ENCODE peak calls at places on chromosomes 5 and 9, in eight cellular contexts. S, T, E, O, Q, D, L and P are unnamed samples.

GRCh38 chr5:157912621-157913325 is 53.8 kb upstream of the CLINT1 start:
- DNase-seq in D (no peak), S (no peak), T (no peak), L (no peak), O (no peak), E (no peak), Q (no peak), P (no peak)

GRCh38 chr5:105587963-105588662 is 2025.5 kb upstream of the NUDT12 start:
- DNase-seq in D (no peak), O (no peak), T (no peak), L (no peak), E (no peak), S (no peak), Q (no peak), P (no peak)

GRCh38 chr5:418681-419121 is 24.3 kb upstream of the EXOC3 start:
- DNase-seq in L (peak; percentile 52), T (no peak), D (no peak), O (peak; percentile 79), Q (no peak), E (no peak), S (no peak), P (no peak)

GRCh38 chr5:180977852-180978251 is 10.8 kb upstream of the BTNL3 start:
- DNase-seq in O (no peak), Q (no peak), S (no peak), L (no peak), D (no peak), E (no peak), T (no peak), P (no peak)

GRCh38 chr5:39541920-39542319 is 117.1 kb upstream of the DAB2 start:
- DNase-seq in S (no peak), E (no peak), T (no peak), O (no peak), Q (no peak), L (no peak), D (no peak), P (no peak)

GRCh38 chr9:84701801-84702200 is 32.3 kb downstream of the NTRK2 start:
- DNase-seq in Q (no peak), L (no peak), E (no peak), T (no peak), O (no peak), D (no peak), S (no peak), P (no peak)

GRCh38 chr9:134285215-134285845 is 40.9 kb upstream of the RXRA start:
- DNase-seq in L (no peak), D (no peak), Q (no peak), T (no peak), S (no peak), O (no peak), E (no peak), P (no peak)

GRCh38 chr5:173884402-173885053 is 3.6 kb upstream of the CPEB4 start:
- DNase-seq in D (no peak), T (no peak), E (no peak), S (no peak), O (no peak), Q (no peak), L (no peak), P (no peak)

GRCh38 chr5:143064207-143064606 is 294.0 kb downstream of the ARHGAP26 start:
- DNase-seq in E (no peak), O (no peak), S (no peak), Q (peak; percentile 45), T (no peak), L (no peak), D (no peak), P (no peak)

GRCh38 chr9:127983847-127984289 is 3.1 kb upstream of the EEIG1 start:
- DNase-seq in Q (no peak), S (no peak), O (no peak), T (no peak), E (no peak), L (no peak), D (no peak), P (no peak)

GRCh38 chr5:176609724-176610429 is at the start of gene GPRIN1:
- DNase-seq in E (peak; percentile 23), O (peak; percentile 63), L (no peak), S (peak; percentile 78), T (peak; percentile 24), Q (peak; percentile 45), D (peak; percentile 66), P (no peak)

GRCh38 chr5:169344629-169345028 is 43.7 kb upstream of the SLIT3 start:
- DNase-seq in E (no peak), T (no peak), D (no peak), Q (no peak), L (peak; percentile 13), O (peak; percentile 17), S (no peak), P (no peak)

GRCh38 chr5:126364206-126364902 is 58.9 kb upstream of the GRAMD2B start:
- DNase-seq in E (no peak), L (no peak), O (no peak), T (no peak), D (no peak), Q (no peak), S (no peak), P (no peak)

GRCh38 chr5:73445708-73446630 is 2.6 kb downstream of the FOXD1 start:
- DNase-seq in E (no peak), T (no peak), S (no peak), O (no peak), L (no peak), D (no peak), Q (peak; percentile 33), P (no peak)

GRCh38 chr9:5389109-5389732 is 48.5 kb downstream of the PLGRKT start:
- DNase-seq in Q (peak; percentile 78), E (no peak), O (no peak), T (no peak), L (no peak), D (no peak), S (no peak), P (no peak)

GRCh38 chr9:107198718-107199117 is 84.4 kb upstream of the RAD23B start:
- DNase-seq in E (no peak), O (no peak), S (no peak), T (no peak), D (no peak), L (no peak), Q (no peak), P (no peak)

GRCh38 chr5:58071566-58071965 is 388.3 kb downstream of the PLK2 start:
- DNase-seq in T (no peak), L (peak; percentile 13), O (no peak), E (no peak), S (no peak), Q (no peak), D (peak; percentile 33), P (no peak)

DNA sequence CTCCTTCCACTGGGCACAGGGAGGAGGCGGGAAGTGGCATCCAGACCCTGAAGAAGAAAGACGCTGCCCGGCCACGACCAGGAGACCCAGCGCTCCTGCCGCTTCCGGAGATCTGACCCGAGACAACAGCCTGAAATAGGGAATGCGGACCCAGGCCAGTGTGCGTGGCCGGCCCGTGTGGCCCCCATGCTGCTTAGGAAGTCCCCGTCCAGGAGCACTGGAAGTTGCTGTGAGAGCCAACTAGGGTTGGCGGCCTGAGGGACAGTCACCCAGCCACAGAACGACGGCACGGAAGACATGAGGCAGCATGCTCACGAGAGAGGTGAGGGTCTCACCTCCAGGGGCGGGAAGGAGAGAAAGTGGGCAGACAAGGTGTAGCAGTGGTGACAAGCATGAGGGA is 17.0 kb downstream of the SH3GLB2 start:
- DNase-seq in E (no peak), O (no peak), D (no peak), L (no peak), S (no peak), T (no peak), Q (no peak), P (no peak)
- TF ChIP-seq CTCF in E (no peak), O (no peak), D (no peak), L (no peak), S (no peak), T (no peak), Q (no peak), P (no peak)

GRCh38 chr9:100294341-100294740 is 58.4 kb downstream of the TEX10 start:
- DNase-seq in D (no peak), L (no peak), E (no peak), O (no peak), S (no peak), Q (no peak), T (no peak), P (no peak)

GRCh38 chr9:100295240-100295639 is 57.5 kb downstream of the TEX10 start:
- DNase-seq in L (no peak), D (no peak), Q (no peak), S (no peak), E (no peak), T (no peak), O (no peak), P (no peak)

GRCh38 chr9:100296407-100296806 is 56.3 kb downstream of the TEX10 start:
- DNase-seq in Q (no peak), L (no peak), O (no peak), D (no peak), T (no peak), E (no peak), S (no peak), P (no peak)

GRCh38 chr9:100292414-100292813 is 60.3 kb downstream of the TEX10 start:
- DNase-seq in S (no peak), T (no peak), D (no peak), O (no peak), Q (no peak), E (no peak), L (no peak), P (no peak)

DNA sequence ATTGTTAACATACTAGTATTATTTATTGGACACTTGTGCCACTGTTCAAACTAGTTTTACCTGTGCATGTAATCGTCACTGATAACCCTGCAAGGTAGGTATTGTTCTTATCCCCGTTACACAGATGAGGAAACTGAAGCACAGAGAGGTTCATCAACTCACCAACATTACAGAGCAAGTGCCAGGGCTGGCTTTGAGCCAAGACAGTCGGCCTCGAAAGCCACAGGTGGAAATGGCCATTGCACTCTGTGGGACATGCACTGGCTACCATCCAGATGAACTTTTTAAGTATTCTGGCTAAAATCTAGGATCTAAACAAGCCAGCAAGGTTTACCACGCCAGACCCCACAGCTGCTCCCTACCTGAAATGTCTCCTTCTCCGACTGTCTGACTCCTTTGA is 57.9 kb downstream of the TEX10 start:
- DNase-seq in T (no peak), D (no peak), E (no peak), O (no peak), Q (no peak), L (no peak), S (no peak), P (no peak)
- H3K27ac ChIP-seq in T (no peak overlapping the region), D (no peak overlapping the region), E (no peak overlapping the region), O (no peak overlapping the region), Q (no peak overlapping the region), L (no peak overlapping the region), S (no peak overlapping the region), P (no peak overlapping the region)

DNA sequence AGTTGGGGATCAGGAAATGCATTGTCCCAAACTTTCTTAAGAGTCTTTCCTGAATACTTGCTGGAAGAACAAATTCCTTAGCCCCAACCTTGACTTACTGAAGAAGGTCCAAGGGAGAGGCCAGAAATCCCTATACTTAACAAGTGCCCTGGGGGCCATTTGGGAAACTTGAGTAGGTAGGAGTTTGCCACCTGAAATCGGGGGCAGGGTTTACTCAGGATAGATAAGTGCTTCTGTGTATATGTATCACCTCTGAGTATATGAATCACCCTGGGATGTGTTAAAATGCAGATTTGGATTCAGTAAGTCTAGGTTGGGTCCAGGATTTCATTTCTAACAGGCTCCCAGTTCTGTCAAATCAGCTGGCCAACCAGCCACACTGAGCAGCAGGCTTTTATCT is 47.9 kb upstream of the MYO10 start:
- DNase-seq in L (no peak), D (no peak), E (no peak), S (no peak), T (no peak), O (no peak), Q (no peak), P (no peak)
- H3K4me3 ChIP-seq in L (no peak overlapping the region), D (no peak overlapping the region), E (no peak overlapping the region), S (no peak overlapping the region), T (no peak overlapping the region), O (no peak overlapping the region), Q (no peak overlapping the region), P (no peak overlapping the region)

GRCh38 chr9:129311638-129312037 is 133.6 kb upstream of the IER5L start:
- DNase-seq in L (peak; percentile 5), T (no peak), Q (no peak), O (no peak), S (no peak), D (no peak), E (no peak), P (peak; percentile 56)
- TF ChIP-seq CTCF in L (no peak), T (no peak), Q (no peak), O (no peak), S (no peak), D (no peak), E (no peak), P (no peak)